ENCODE peak calls at places on chromosome 16, in seven cellular contexts. F, C, Q, J, R, G and N are unnamed samples.

GRCh38 chr16:2121853-2122252 is 13.8 kb downstream of the PKD1 start:
- DNase-seq in R (peak), G (no peak), J (no peak), Q (no peak), C (no peak), F (no peak), N (no peak)

GRCh38 chr16:67082891-67083290 is 26.9 kb upstream of the PHAF1 start:
- DNase-seq in Q (no peak), J (no peak), C (no peak), R (peak), F (no peak), G (no peak), N (no peak)

GRCh38 chr16:70698901-70699300 is 13.0 kb upstream of the MTSS2 start:
- DNase-seq in J (no peak), C (no peak), G (no peak), Q (no peak), F (no peak), R (no peak), N (no peak)

GRCh38 chr16:57013902-57014301 is 24.5 kb downstream of the NLRC5 start:
- DNase-seq in Q (no peak), J (no peak), C (no peak), R (no peak), F (no peak), G (no peak), N (no peak)

GRCh38 chr16:87956771-87957279 is 5.6 kb downstream of the BANP start:
- DNase-seq in C (peak), G (no peak), R (peak), Q (peak), J (peak), F (peak), N (no peak)

GRCh38 chr16:22970191-22970845 is 156.4 kb downstream of the HS3ST2 start:
- DNase-seq in G (no peak), C (peak), R (no peak), Q (no peak), J (no peak), F (no peak), N (no peak)

GRCh38 chr16:82671743-82672142 is 45.0 kb downstream of the CDH13 start:
- DNase-seq in R (no peak), C (no peak), J (no peak), G (peak), F (no peak), Q (no peak), N (no peak)

GRCh38 chr16:14545346-14545884 is 84.6 kb downstream of the PARN start:
- DNase-seq in Q (no peak), J (no peak), F (no peak), C (peak), R (no peak), G (no peak), N (no peak)

GRCh38 chr16:58638148-58639036 is 8.8 kb upstream of the CNOT1 start:
- DNase-seq in F (no peak), G (no peak), J (peak), C (peak), R (peak), Q (peak), N (no peak)

GRCh38 chr16:21265104-21265825 is 12.8 kb downstream of the CRYM start:
- DNase-seq in G (no peak), R (peak), C (no peak), Q (no peak), F (no peak), J (no peak), N (no peak)

GRCh38 chr16:22638393-22639206 is 127.9 kb downstream of the NPIPB5 start:
- DNase-seq in R (peak), F (no peak), J (no peak), C (no peak), Q (peak), G (no peak), N (no peak)

GRCh38 chr16:62036807-62037135 is 533 bp upstream of the CDH8 start:
- DNase-seq in C (no peak), J (no peak), G (no peak), F (no peak), Q (no peak), R (no peak), N (no peak)

GRCh38 chr16:14549789-14550153 is 80.3 kb downstream of the PARN start:
- DNase-seq in J (no peak), C (peak), G (no peak), R (no peak), F (no peak), Q (no peak), N (no peak)

GRCh38 chr16:66927918-66928649 is 2.7 kb upstream of the RRAD start:
- DNase-seq in Q (no peak), J (no peak), G (no peak), C (no peak), F (no peak), R (peak), N (no peak)

GRCh38 chr16:89090669-89091426 is 2.8 kb upstream of the ACSF3 start:
- DNase-seq in J (no peak), F (no peak), C (no peak), R (no peak), Q (no peak), G (no peak), N (no peak)

GRCh38 chr16:67773569-67774456 is 32.5 kb downstream of the RANBP10 start:
- DNase-seq in J (no peak), Q (peak), G (no peak), C (peak), F (no peak), R (no peak), N (no peak)

GRCh38 chr16:12050361-12050760 is 73.8 kb downstream of the SNX29 start:
- DNase-seq in R (no peak), Q (no peak), C (no peak), F (no peak), G (no peak), J (no peak), N (no peak)

GRCh38 chr16:57998484-57998883 is 2.0 kb downstream of the ZNF319 start:
- DNase-seq in C (no peak), F (peak), J (no peak), R (peak), Q (peak), G (peak), N (peak)

GRCh38 chr16:83727751-83728352 is 79.9 kb upstream of the HSBP1 start:
- DNase-seq in Q (no peak), G (no peak), R (no peak), C (no peak), J (no peak), F (no peak), N (no peak)